ENCODE peak calls at places on chromosomes 12 and 14, in nine cellular contexts. B is transverse colon, H is suprapubic skin, Q is A549, D is testis, A is HCT116, J is endothelial cell of umbilical vein, R is stomach, N is heart left ventricle. L is an unnamed sample.
A peak's percentile ranks its signal among the peaks of the same experiment; 100 is the strongest.

GRCh38 chr12:12441891-12442461 is 85.1 kb downstream of the BORCS5 start:
- DNase-seq in B (no peak), H (no peak), Q (no peak), D (no peak), A (no peak), J (no peak), R (no peak), N (no peak), L (no peak)

GRCh38 chr12:79934309-79935020 is 432 bp downstream of the PPP1R12A start:
- DNase-seq in B (no peak), H (peak; percentile 83), Q (no peak), D (peak; percentile 65), A (no peak), J (no peak), R (peak; percentile 39), N (no peak), L (peak; percentile 94)

GRCh38 chr14:102392506-102392905 is 29.8 kb downstream of the TECPR2 start:
- DNase-seq in B (no peak), H (no peak), Q (no peak), D (no peak), A (no peak), J (no peak), R (no peak), N (no peak), L (no peak)

GRCh38 chr12:102971227-102971626 is 13.8 kb downstream of the ASCL1 start:
- DNase-seq in B (no peak), H (no peak), Q (no peak), D (no peak), A (no peak), J (no peak), R (no peak), N (no peak), L (no peak)

GRCh38 chr14:86166541-86166940 is 636.6 kb downstream of the FLRT2 start:
- DNase-seq in B (no peak), H (no peak), Q (no peak), D (no peak), A (no peak), J (no peak), R (no peak), N (no peak), L (no peak)

GRCh38 chr12:31011746-31012567 is 61.7 kb upstream of the DDX11 start:
- DNase-seq in B (no peak), H (no peak), Q (no peak), D (no peak), A (no peak), J (no peak), R (no peak), N (no peak), L (peak; percentile 71)

GRCh38 chr12:107356266-107356936 is 263.1 kb upstream of the CRY1 start:
- DNase-seq in B (no peak), H (no peak), Q (peak; percentile 64), D (no peak), A (no peak), J (no peak), R (no peak), N (no peak), L (no peak)

GRCh38 chr12:84676787-84677186 is 235.8 kb downstream of the SLC6A15 start:
- DNase-seq in B (no peak), H (no peak), Q (no peak), D (no peak), A (no peak), J (no peak), R (no peak), N (no peak), L (no peak)

GRCh38 chr12:116559080-116559329 is 176 bp upstream of the MAP1LC3B2 start:
- DNase-seq in B (no peak), H (no peak), Q (no peak), D (no peak), A (no peak), J (no peak), R (no peak), N (no peak), L (no peak)

GRCh38 chr14:22841311-22841710 is 4.9 kb downstream of the MMP14 start:
- DNase-seq in B (no peak), H (no peak), Q (no peak), D (no peak), A (no peak), J (no peak), R (no peak), N (no peak), L (no peak)

GRCh38 chr12:57178213-57178612 is 30.8 kb upstream of the LRP1-AS start:
- DNase-seq in B (no peak), H (no peak), Q (peak; percentile 52), D (no peak), A (no peak), J (no peak), R (no peak), N (no peak), L (no peak)

GRCh38 chr12:57177354-57177753 is 29.9 kb upstream of the LRP1-AS start:
- DNase-seq in B (no peak), H (no peak), Q (no peak), D (no peak), A (no peak), J (no peak), R (no peak), N (no peak), L (no peak)

GRCh38 chr12:57176139-57176477 is 28.7 kb upstream of the LRP1-AS start:
- DNase-seq in B (no peak), H (no peak), Q (no peak), D (no peak), A (no peak), J (no peak), R (no peak), N (no peak), L (no peak)

GRCh38 chr12:57175428-57176138 is 28.2 kb upstream of the LRP1-AS start:
- DNase-seq in B (peak; percentile 86), H (peak; percentile 93), Q (peak; percentile 88), D (peak; percentile 90), A (peak; percentile 73), J (peak; percentile 24), R (peak; percentile 86), N (peak; percentile 86), L (no peak)

GRCh38 chr12:57176846-57177245 is 29.4 kb upstream of the LRP1-AS start:
- DNase-seq in B (no peak), H (no peak), Q (no peak), D (no peak), A (no peak), J (no peak), R (no peak), N (no peak), L (no peak)
- TF ChIP-seq POLR2A in B (no peak), H (no peak), Q (no peak), D (no peak), A (no peak), J (no peak), R (no peak), N (no peak), L (no peak)

GRCh38 chr14:53528114-53528513 is 375.0 kb upstream of the DDHD1 start:
- DNase-seq in B (no peak), H (no peak), Q (no peak), D (no peak), A (no peak), J (no peak), R (no peak), N (no peak), L (no peak)

GRCh38 chr14:53526190-53526589 is 373.1 kb upstream of the DDHD1 start:
- DNase-seq in B (no peak), H (no peak), Q (no peak), D (no peak), A (no peak), J (no peak), R (no peak), N (peak; percentile 30), L (no peak)

GRCh38 chr14:53531730-53532129 is 378.6 kb upstream of the DDHD1 start:
- DNase-seq in B (no peak), H (no peak), Q (no peak), D (no peak), A (no peak), J (no peak), R (no peak), N (no peak), L (no peak)

GRCh38 chr14:53531151-53531550 is 378.0 kb upstream of the DDHD1 start:
- DNase-seq in B (no peak), H (no peak), Q (no peak), D (no peak), A (no peak), J (no peak), R (no peak), N (no peak), L (no peak)

GRCh38 chr14:53529519-53529918 is 376.4 kb upstream of the DDHD1 start:
- DNase-seq in B (no peak), H (no peak), Q (no peak), D (no peak), A (no peak), J (no peak), R (no peak), N (no peak), L (no peak)
- H3K9me3 ChIP-seq in B (no peaks in the 10 kb centered on the region), H (no peaks in the 10 kb centered on the region), Q (no peaks in the 10 kb centered on the region), D (no peaks in the 10 kb centered on the region), A (no peaks in the 10 kb centered on the region), J (no peaks in the 10 kb centered on the region), R (no peaks in the 10 kb centered on the region), N (no peaks in the 10 kb centered on the region), L (no peaks in the 10 kb centered on the region)

GRCh38 chr14:34981743-34982420 is 910 bp upstream of the SRP54 start:
- DNase-seq in B (peak; percentile 35), H (no peak), Q (peak; percentile 58), D (peak; percentile 32), A (peak; percentile 26), J (no peak), R (no peak), N (no peak), L (peak; percentile 79)

GRCh38 chr14:34983148-34983760 is 462 bp downstream of the SRP54 start:
- DNase-seq in B (no peak), H (no peak), Q (no peak), D (no peak), A (no peak), J (no peak), R (no peak), N (no peak), L (no peak)

GRCh38 chr14:34980337-34980900 is 2.4 kb upstream of the SRP54 start:
- DNase-seq in B (no peak), H (no peak), Q (no peak), D (no peak), A (no peak), J (no peak), R (no peak), N (no peak), L (no peak)

GRCh38 chr14:34985740-34986139 is 2.9 kb downstream of the SRP54 start:
- DNase-seq in B (no peak), H (no peak), Q (no peak), D (no peak), A (no peak), J (no peak), R (no peak), N (no peak), L (no peak)

GRCh38 chr14:34982421-34983147 is at the start of gene SRP54:
- DNase-seq in B (peak; percentile 100), H (peak; percentile 99), Q (peak; percentile 99), D (peak; percentile 99), A (peak; percentile 97), J (peak; percentile 98), R (peak; percentile 99), N (peak; percentile 98), L (peak; percentile 100)
- TF ChIP-seq POLR2A in B (peak; percentile 95), H (peak; percentile 63), Q (peak; percentile 98), D (peak; percentile 83), A (peak; percentile 91), J (peak; percentile 91), R (peak; percentile 75), N (peak; percentile 83), L (peak; percentile 97)

DNA sequence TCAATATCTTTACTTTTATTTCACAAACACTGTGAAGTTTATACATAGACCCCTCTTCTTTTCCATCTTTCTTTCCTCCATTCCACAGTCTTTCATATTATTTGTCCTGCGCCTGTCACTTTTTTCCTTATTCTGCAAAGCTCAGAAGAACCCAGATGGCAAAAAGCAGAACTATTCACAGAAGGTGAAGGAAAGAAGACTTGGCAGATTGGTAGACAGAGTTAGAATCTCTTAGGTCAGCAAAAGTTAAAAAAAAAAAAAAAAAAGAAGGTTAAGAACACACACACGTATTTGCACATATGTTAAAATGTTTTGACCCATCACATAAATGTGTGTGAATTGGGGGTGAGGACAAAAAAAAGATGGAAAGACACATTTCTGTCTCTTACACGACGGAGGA is 50.3 kb upstream of the ABCC9 start:
- DNase-seq in B (no peak), H (no peak), Q (no peak), D (no peak), A (no peak), J (no peak), R (no peak), N (no peak), L (no peak)
- H3K9me3 ChIP-seq in B (no peaks in the 10 kb centered on the region), H (no peaks in the 10 kb centered on the region), Q (no peaks in the 10 kb centered on the region), D (no peaks in the 10 kb centered on the region), A (no peaks in the 10 kb centered on the region), J (no peaks in the 10 kb centered on the region), R (no peaks in the 10 kb centered on the region), N (no peaks in the 10 kb centered on the region), L (no peaks in the 10 kb centered on the region)

L was measured in spleen.